ENCODE peak calls at places on chromosomes 12 and 14, in nine cellular contexts. One of them, this sample, is unnamed.

GRCh38 chr14:24095196-24096068 is 1.3 kb downstream of the PCK2 start:
- DNase-seq in WTC11: peak
- DNase-seq in nephron progenitor cell: peak
- DNase-seq in psoas muscle: peak
- DNase-seq in fibroblast of mammary gland: peak
- DNase-seq in H9: peak
- DNase-seq in SK-N-SH: peak
- DNase-seq in GM06990: peak
- DNase-seq in cardiac fibroblast: peak
- DNase-seq in this sample: peak

GRCh38 chr12:107457536-107457935 is 228.1 kb upstream of the PWP1 start:
- DNase-seq in WTC11: no peak
- DNase-seq in nephron progenitor cell: no peak
- DNase-seq in psoas muscle: no peak
- DNase-seq in fibroblast of mammary gland: no peak
- DNase-seq in H9: no peak
- DNase-seq in SK-N-SH: peak
- DNase-seq in GM06990: no peak
- DNase-seq in cardiac fibroblast: no peak
- DNase-seq in this sample: no peak

GRCh38 chr14:32075636-32076277 is 1.3 kb upstream of the ARHGAP5 start:
- DNase-seq in WTC11: peak
- DNase-seq in nephron progenitor cell: no peak
- DNase-seq in psoas muscle: no peak
- DNase-seq in fibroblast of mammary gland: peak
- DNase-seq in H9: no peak
- DNase-seq in SK-N-SH: peak
- DNase-seq in GM06990: no peak
- DNase-seq in cardiac fibroblast: peak
- DNase-seq in this sample: peak

GRCh38 chr12:76023069-76023690 is 8.4 kb downstream of the PHLDA1 start:
- DNase-seq in WTC11: no peak
- DNase-seq in nephron progenitor cell: no peak
- DNase-seq in psoas muscle: no peak
- DNase-seq in fibroblast of mammary gland: no peak
- DNase-seq in H9: no peak
- DNase-seq in SK-N-SH: no peak
- DNase-seq in GM06990: no peak
- DNase-seq in cardiac fibroblast: no peak
- DNase-seq in this sample: no peak

GRCh38 chr12:34398366-34398705 is 376.0 kb downstream of the ALG10 start:
- DNase-seq in WTC11: peak
- DNase-seq in nephron progenitor cell: no peak
- DNase-seq in psoas muscle: peak
- DNase-seq in fibroblast of mammary gland: no peak
- DNase-seq in H9: peak
- DNase-seq in SK-N-SH: peak
- DNase-seq in GM06990: no peak
- DNase-seq in cardiac fibroblast: no peak
- DNase-seq in this sample: peak

GRCh38 chr12:20620311-20620710 is 74.8 kb upstream of the SLCO1C1 start:
- DNase-seq in WTC11: no peak
- DNase-seq in nephron progenitor cell: no peak
- DNase-seq in psoas muscle: no peak
- DNase-seq in fibroblast of mammary gland: peak
- DNase-seq in H9: no peak
- DNase-seq in SK-N-SH: no peak
- DNase-seq in GM06990: no peak
- DNase-seq in cardiac fibroblast: no peak
- DNase-seq in this sample: no peak

GRCh38 chr14:92677087-92677668 is 71.2 kb downstream of the LGMN start:
- DNase-seq in WTC11: no peak
- DNase-seq in nephron progenitor cell: no peak
- DNase-seq in psoas muscle: no peak
- DNase-seq in fibroblast of mammary gland: peak
- DNase-seq in H9: no peak
- DNase-seq in SK-N-SH: no peak
- DNase-seq in GM06990: peak
- DNase-seq in cardiac fibroblast: no peak
- DNase-seq in this sample: peak

GRCh38 chr12:106841471-106842302 is 67.2 kb downstream of the RIC8B start:
- DNase-seq in WTC11: no peak
- DNase-seq in nephron progenitor cell: peak
- DNase-seq in psoas muscle: no peak
- DNase-seq in fibroblast of mammary gland: peak
- DNase-seq in H9: no peak
- DNase-seq in SK-N-SH: peak
- DNase-seq in GM06990: no peak
- DNase-seq in cardiac fibroblast: peak
- DNase-seq in this sample: peak

GRCh38 chr12:76202621-76203020 is 118.1 kb upstream of the NAP1L1 start:
- DNase-seq in WTC11: no peak
- DNase-seq in nephron progenitor cell: no peak
- DNase-seq in psoas muscle: no peak
- DNase-seq in fibroblast of mammary gland: no peak
- DNase-seq in H9: no peak
- DNase-seq in SK-N-SH: no peak
- DNase-seq in GM06990: no peak
- DNase-seq in cardiac fibroblast: no peak
- DNase-seq in this sample: no peak

GRCh38 chr12:89245090-89245489 is 107.2 kb downstream of the DUSP6 start:
- DNase-seq in WTC11: no peak
- DNase-seq in nephron progenitor cell: no peak
- DNase-seq in psoas muscle: no peak
- DNase-seq in fibroblast of mammary gland: no peak
- DNase-seq in H9: no peak
- DNase-seq in SK-N-SH: no peak
- DNase-seq in GM06990: no peak
- DNase-seq in cardiac fibroblast: peak
- DNase-seq in this sample: no peak

GRCh38 chr14:35155962-35156361 is 33.6 kb downstream of the PRORP start:
- DNase-seq in WTC11: no peak
- DNase-seq in nephron progenitor cell: no peak
- DNase-seq in psoas muscle: no peak
- DNase-seq in fibroblast of mammary gland: peak
- DNase-seq in H9: no peak
- DNase-seq in SK-N-SH: peak
- DNase-seq in GM06990: peak
- DNase-seq in cardiac fibroblast: peak
- DNase-seq in this sample: peak

GRCh38 chr12:32134144-32134888 is 27.7 kb downstream of the BICD1 start:
- DNase-seq in WTC11: no peak
- DNase-seq in nephron progenitor cell: no peak
- DNase-seq in psoas muscle: no peak
- DNase-seq in fibroblast of mammary gland: peak
- DNase-seq in H9: no peak
- DNase-seq in SK-N-SH: peak
- DNase-seq in GM06990: peak
- DNase-seq in cardiac fibroblast: peak
- DNase-seq in this sample: peak

GRCh38 chr12:45247589-45247988 is 31.7 kb downstream of the ANO6 start:
- DNase-seq in WTC11: no peak
- DNase-seq in nephron progenitor cell: no peak
- DNase-seq in psoas muscle: no peak
- DNase-seq in fibroblast of mammary gland: no peak
- DNase-seq in H9: no peak
- DNase-seq in SK-N-SH: no peak
- DNase-seq in GM06990: no peak
- DNase-seq in cardiac fibroblast: no peak
- DNase-seq in this sample: no peak

GRCh38 chr12:124445826-124446225 is 121.6 kb downstream of the NCOR2 start:
- DNase-seq in WTC11: no peak
- DNase-seq in nephron progenitor cell: no peak
- DNase-seq in psoas muscle: peak
- DNase-seq in fibroblast of mammary gland: no peak
- DNase-seq in H9: no peak
- DNase-seq in SK-N-SH: no peak
- DNase-seq in GM06990: no peak
- DNase-seq in cardiac fibroblast: no peak
- DNase-seq in this sample: no peak

GRCh38 chr12:98110516-98110915 is 404.9 kb upstream of the TMPO start:
- DNase-seq in WTC11: no peak
- DNase-seq in nephron progenitor cell: no peak
- DNase-seq in psoas muscle: no peak
- DNase-seq in fibroblast of mammary gland: no peak
- DNase-seq in H9: no peak
- DNase-seq in SK-N-SH: peak
- DNase-seq in GM06990: no peak
- DNase-seq in cardiac fibroblast: no peak
- DNase-seq in this sample: no peak

GRCh38 chr14:74973003-74973614 is 17.7 kb upstream of the PGF start:
- DNase-seq in WTC11: no peak
- DNase-seq in nephron progenitor cell: no peak
- DNase-seq in psoas muscle: peak
- DNase-seq in fibroblast of mammary gland: peak
- DNase-seq in H9: no peak
- DNase-seq in SK-N-SH: peak
- DNase-seq in GM06990: no peak
- DNase-seq in cardiac fibroblast: peak
- DNase-seq in this sample: no peak

GRCh38 chr14:33512201-33512600 is 438.7 kb downstream of the EGLN3 start:
- DNase-seq in WTC11: no peak
- DNase-seq in nephron progenitor cell: no peak
- DNase-seq in psoas muscle: no peak
- DNase-seq in fibroblast of mammary gland: peak
- DNase-seq in H9: no peak
- DNase-seq in SK-N-SH: no peak
- DNase-seq in GM06990: no peak
- DNase-seq in cardiac fibroblast: peak
- DNase-seq in this sample: no peak

DNA sequence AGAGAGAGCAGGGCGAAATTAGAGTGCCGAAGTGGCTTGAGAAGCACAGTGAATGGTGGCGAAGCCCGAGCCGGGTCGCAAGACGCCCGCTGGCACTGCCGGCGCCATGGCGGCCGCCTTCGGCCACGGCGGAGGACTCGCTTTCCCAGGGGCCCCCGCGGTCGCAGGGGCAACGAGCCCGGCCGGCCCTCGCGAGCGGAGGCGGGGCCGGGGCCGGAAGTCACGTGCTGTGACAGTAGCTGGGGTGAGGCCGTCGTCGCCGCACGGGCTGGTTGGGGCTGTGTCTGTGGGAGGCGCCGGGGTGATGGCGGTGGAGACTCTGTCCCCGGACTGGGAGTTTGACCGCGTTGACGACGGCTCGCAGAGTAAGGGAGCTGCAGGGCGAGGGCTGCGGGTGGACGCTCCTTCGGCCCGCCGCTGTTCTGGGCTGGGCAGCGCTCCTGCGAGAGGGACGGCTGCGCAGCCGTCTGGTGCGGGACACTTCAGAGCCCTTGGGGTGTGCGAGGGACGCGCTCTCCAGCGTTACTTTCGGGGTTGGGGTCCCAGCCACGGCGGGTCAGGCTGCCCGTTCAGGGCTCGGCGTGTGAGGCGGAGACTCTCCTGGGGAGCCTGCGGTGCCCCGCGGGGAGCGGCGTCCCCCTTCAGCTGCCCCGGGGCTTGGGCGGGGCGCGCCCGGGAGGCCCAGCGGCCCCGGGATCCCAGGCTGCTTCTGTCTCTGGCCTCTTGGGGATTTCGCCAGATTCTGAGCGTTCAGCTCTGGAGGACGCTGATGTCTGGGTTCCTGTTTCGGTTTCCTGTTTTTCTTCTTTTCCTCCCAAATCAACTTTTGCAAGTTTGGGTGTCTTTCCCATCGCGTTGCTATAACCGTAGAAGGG is at the start of gene WASHC4:
- DNase-seq in WTC11: peak
- DNase-seq in nephron progenitor cell: peak
- DNase-seq in psoas muscle: peak
- DNase-seq in fibroblast of mammary gland: peak
- DNase-seq in H9: peak
- DNase-seq in SK-N-SH: peak
- DNase-seq in GM06990: peak
- DNase-seq in cardiac fibroblast: peak
- DNase-seq in this sample: peak
- TF ChIP-seq CTCF in WTC11: no peak
- TF ChIP-seq CTCF in nephron progenitor cell: no peak
- TF ChIP-seq CTCF in psoas muscle: no peak
- TF ChIP-seq CTCF in fibroblast of mammary gland: no peak
- TF ChIP-seq CTCF in H9: no peak
- TF ChIP-seq CTCF in SK-N-SH: peak
- TF ChIP-seq CTCF in GM06990: no peak
- TF ChIP-seq CTCF in cardiac fibroblast: no peak
- TF ChIP-seq CTCF in this sample: no peak

DNA sequence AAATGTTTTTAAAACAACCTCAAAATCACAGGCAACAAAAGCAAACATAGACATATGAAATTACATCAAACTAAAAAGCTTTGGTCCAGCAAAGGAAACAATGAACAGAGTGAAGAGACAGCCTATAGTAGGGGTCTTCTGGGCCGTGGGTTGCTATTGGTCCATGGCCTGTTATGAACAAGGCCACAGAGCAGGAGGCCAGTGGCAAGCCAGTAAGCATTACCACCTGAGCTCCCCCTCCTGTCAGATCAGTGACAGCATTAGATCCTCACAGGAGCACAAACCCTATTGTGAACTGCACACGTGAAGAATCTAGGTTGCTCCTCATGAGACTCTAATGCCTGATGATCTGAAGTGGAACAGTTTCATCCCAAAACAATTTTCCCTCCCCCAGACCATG is 174.0 kb downstream of the DIO2 start:
- DNase-seq in WTC11: no peak
- DNase-seq in nephron progenitor cell: no peak
- DNase-seq in psoas muscle: no peak
- DNase-seq in fibroblast of mammary gland: no peak
- DNase-seq in H9: no peak
- DNase-seq in SK-N-SH: no peak
- DNase-seq in GM06990: no peak
- DNase-seq in cardiac fibroblast: no peak
- DNase-seq in this sample: no peak
- TF ChIP-seq CTCF in WTC11: no peak
- TF ChIP-seq CTCF in nephron progenitor cell: no peak
- TF ChIP-seq CTCF in psoas muscle: no peak
- TF ChIP-seq CTCF in fibroblast of mammary gland: no peak
- TF ChIP-seq CTCF in H9: no peak
- TF ChIP-seq CTCF in SK-N-SH: no peak
- TF ChIP-seq CTCF in GM06990: no peak
- TF ChIP-seq CTCF in cardiac fibroblast: no peak
- TF ChIP-seq CTCF in this sample: no peak

GRCh38 chr12:105493091-105493615 is 162.7 kb downstream of the C12orf75 start:
- DNase-seq in WTC11: no peak
- DNase-seq in nephron progenitor cell: no peak
- DNase-seq in psoas muscle: no peak
- DNase-seq in fibroblast of mammary gland: no peak
- DNase-seq in H9: no peak
- DNase-seq in SK-N-SH: no peak
- DNase-seq in GM06990: no peak
- DNase-seq in cardiac fibroblast: no peak
- DNase-seq in this sample: no peak
- TF ChIP-seq CTCF in WTC11: no peak
- TF ChIP-seq CTCF in nephron progenitor cell: no peak
- TF ChIP-seq CTCF in psoas muscle: no peak
- TF ChIP-seq CTCF in fibroblast of mammary gland: no peak
- TF ChIP-seq CTCF in H9: no peak
- TF ChIP-seq CTCF in SK-N-SH: no peak
- TF ChIP-seq CTCF in GM06990: no peak
- TF ChIP-seq CTCF in cardiac fibroblast: no peak
- TF ChIP-seq CTCF in this sample: no peak

DNA sequence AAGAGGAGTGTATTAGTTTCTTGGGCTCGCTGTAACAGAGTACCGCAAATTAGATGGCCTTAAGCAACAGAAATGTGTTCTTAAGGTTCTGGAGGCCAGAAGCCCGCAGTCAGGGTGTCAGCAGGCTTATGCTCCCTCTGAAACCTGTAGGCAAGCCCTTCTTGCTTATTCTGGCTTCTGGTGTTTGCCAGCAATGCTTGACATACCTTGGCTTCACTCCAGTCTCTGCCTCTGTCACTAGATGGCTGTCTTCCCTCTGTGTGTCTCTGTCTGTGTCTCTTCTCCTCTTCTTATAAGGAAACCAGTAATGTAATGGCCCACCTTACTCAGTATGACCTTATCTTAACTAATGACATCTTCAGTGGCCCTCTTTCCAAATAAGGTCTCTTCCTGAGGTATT is 85.1 kb downstream of the DERA start:
- DNase-seq in WTC11: no peak
- DNase-seq in nephron progenitor cell: no peak
- DNase-seq in psoas muscle: no peak
- DNase-seq in fibroblast of mammary gland: peak
- DNase-seq in H9: peak
- DNase-seq in SK-N-SH: no peak
- DNase-seq in GM06990: no peak
- DNase-seq in cardiac fibroblast: peak
- DNase-seq in this sample: no peak
- TF ChIP-seq CTCF in WTC11: no peak
- TF ChIP-seq CTCF in nephron progenitor cell: no peak
- TF ChIP-seq CTCF in psoas muscle: no peak
- TF ChIP-seq CTCF in fibroblast of mammary gland: no peak
- TF ChIP-seq CTCF in H9: peak
- TF ChIP-seq CTCF in SK-N-SH: peak
- TF ChIP-seq CTCF in GM06990: no peak
- TF ChIP-seq CTCF in cardiac fibroblast: peak
- TF ChIP-seq CTCF in this sample: no peak